ENCODE peak calls at places on chromosomes 13 and 19, in five cellular contexts. One of them, this sample, is unnamed.

GRCh38 chr13:25980255-25980654 is 71.6 kb downstream of the SHISA2 start:
- DNase-seq in A549: peak
- DNase-seq in right lobe of liver: no peak
- DNase-seq in tibial nerve: no peak
- DNase-seq in GM12892: no peak
- DNase-seq in this sample: no peak

GRCh38 chr19:18232540-18233223 is 6.4 kb upstream of the PDE4C start:
- DNase-seq in A549: peak
- DNase-seq in tibial nerve: no peak
- DNase-seq in right lobe of liver: no peak
- DNase-seq in GM12892: no peak
- DNase-seq in this sample: no peak

GRCh38 chr19:53394522-53394973 is 401 bp upstream of the ZNF765 start:
- DNase-seq in tibial nerve: no peak
- DNase-seq in GM12892: no peak
- DNase-seq in A549: no peak
- DNase-seq in right lobe of liver: peak
- DNase-seq in this sample: no peak

GRCh38 chr13:77168232-77168631 is 141.3 kb upstream of the FBXL3 start:
- DNase-seq in GM12892: no peak
- DNase-seq in tibial nerve: no peak
- DNase-seq in right lobe of liver: no peak
- DNase-seq in A549: no peak
- DNase-seq in this sample: no peak

GRCh38 chr13:110266983-110267382 is 40.0 kb downstream of the COL4A1 start:
- DNase-seq in right lobe of liver: no peak
- DNase-seq in A549: no peak
- DNase-seq in tibial nerve: no peak
- DNase-seq in GM12892: no peak
- DNase-seq in this sample: no peak

GRCh38 chr19:2984196-2984490 is 6.8 kb downstream of the TLE6 start:
- DNase-seq in GM12892: no peak
- DNase-seq in right lobe of liver: no peak
- DNase-seq in A549: no peak
- DNase-seq in tibial nerve: no peak
- DNase-seq in this sample: no peak

GRCh38 chr19:37511186-37511585 is 4.4 kb downstream of the ZNF793 start:
- DNase-seq in GM12892: no peak
- DNase-seq in right lobe of liver: no peak
- DNase-seq in A549: no peak
- DNase-seq in tibial nerve: no peak
- DNase-seq in this sample: no peak

GRCh38 chr19:45801603-45802175 is 9.0 kb upstream of the DMWD start:
- DNase-seq in GM12892: no peak
- DNase-seq in right lobe of liver: no peak
- DNase-seq in tibial nerve: no peak
- DNase-seq in A549: no peak
- DNase-seq in this sample: no peak

GRCh38 chr19:6632002-6632621 is 37.8 kb downstream of the TNFSF14 start:
- DNase-seq in GM12892: no peak
- DNase-seq in right lobe of liver: no peak
- DNase-seq in tibial nerve: peak
- DNase-seq in A549: peak
- DNase-seq in this sample: peak

GRCh38 chr13:107842562-107843180 is 372.7 kb downstream of the LIG4 start:
- DNase-seq in tibial nerve: no peak
- DNase-seq in GM12892: no peak
- DNase-seq in right lobe of liver: no peak
- DNase-seq in A549: no peak
- DNase-seq in this sample: no peak

GRCh38 chr13:91046715-91047327 is 300.7 kb upstream of the MIR17HG start:
- DNase-seq in GM12892: no peak
- DNase-seq in right lobe of liver: no peak
- DNase-seq in tibial nerve: no peak
- DNase-seq in A549: peak
- DNase-seq in this sample: no peak

GRCh38 chr13:30792257-30793000 is 57.1 kb downstream of the ALOX5AP start:
- DNase-seq in right lobe of liver: peak
- DNase-seq in A549: peak
- DNase-seq in GM12892: no peak
- DNase-seq in tibial nerve: peak
- DNase-seq in this sample: no peak

DNA sequence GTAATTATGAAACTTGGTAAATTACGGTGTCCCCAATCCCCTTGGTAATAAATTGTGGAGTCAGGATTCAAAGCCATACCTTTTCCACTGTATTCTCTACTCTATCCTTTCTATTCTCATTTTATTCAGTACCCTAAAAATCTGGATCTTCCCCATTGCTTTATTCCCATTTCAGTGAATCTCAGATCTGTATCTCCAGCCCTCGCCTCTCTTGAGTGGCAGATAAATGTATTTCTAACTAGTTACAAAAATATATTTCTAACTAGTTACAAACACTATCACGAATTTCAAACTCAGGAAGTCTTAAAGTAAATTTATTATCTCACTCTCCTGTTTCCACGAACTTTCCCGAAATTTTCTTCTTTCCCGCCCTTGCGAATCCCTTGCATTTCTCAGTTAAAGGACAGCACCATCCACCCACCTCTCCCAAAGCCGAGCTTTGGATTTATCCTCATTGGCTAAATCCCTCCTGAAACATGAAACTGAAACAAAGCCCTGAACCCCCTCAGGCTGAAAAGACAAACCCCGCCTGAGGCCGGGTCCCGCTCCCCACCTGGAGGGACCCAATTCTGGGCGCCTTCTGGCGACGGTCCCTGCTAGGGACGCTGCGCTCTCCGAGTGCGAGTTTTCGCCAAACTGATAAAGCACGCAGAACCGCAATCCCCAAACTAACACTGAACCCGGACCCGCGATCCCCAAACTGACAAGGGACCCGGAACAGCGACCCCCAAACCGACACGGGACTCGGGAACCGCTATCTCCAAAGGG is 164.3 kb upstream of the PABPC3 start:
- DNase-seq in A549: no peak
- DNase-seq in GM12892: no peak
- DNase-seq in right lobe of liver: no peak
- DNase-seq in tibial nerve: no peak
- DNase-seq in this sample: no peak
- TF ChIP-seq POLR2A in A549: no peak
- TF ChIP-seq POLR2A in GM12892: no peak
- TF ChIP-seq POLR2A in right lobe of liver: no peak
- TF ChIP-seq POLR2A in tibial nerve: no peak
- TF ChIP-seq POLR2A in this sample: no peak

GRCh38 chr19:40465025-40465780 is at the start of gene BLVRB:
- DNase-seq in tibial nerve: peak
- DNase-seq in right lobe of liver: no peak
- DNase-seq in GM12892: no peak
- DNase-seq in A549: peak
- DNase-seq in this sample: no peak

GRCh38 chr19:40465781-40466218 is 255 bp upstream of the BLVRB start:
- DNase-seq in GM12892: peak
- DNase-seq in right lobe of liver: peak
- DNase-seq in tibial nerve: peak
- DNase-seq in A549: peak
- DNase-seq in this sample: peak

GRCh38 chr19:40466219-40467006 is at the start of gene SPTBN4:
- DNase-seq in right lobe of liver: no peak
- DNase-seq in GM12892: no peak
- DNase-seq in A549: no peak
- DNase-seq in tibial nerve: peak
- DNase-seq in this sample: no peak

GRCh38 chr19:40461669-40462221 is 3.8 kb downstream of the BLVRB start:
- DNase-seq in GM12892: no peak
- DNase-seq in tibial nerve: no peak
- DNase-seq in right lobe of liver: peak
- DNase-seq in A549: peak
- DNase-seq in this sample: no peak

DNA sequence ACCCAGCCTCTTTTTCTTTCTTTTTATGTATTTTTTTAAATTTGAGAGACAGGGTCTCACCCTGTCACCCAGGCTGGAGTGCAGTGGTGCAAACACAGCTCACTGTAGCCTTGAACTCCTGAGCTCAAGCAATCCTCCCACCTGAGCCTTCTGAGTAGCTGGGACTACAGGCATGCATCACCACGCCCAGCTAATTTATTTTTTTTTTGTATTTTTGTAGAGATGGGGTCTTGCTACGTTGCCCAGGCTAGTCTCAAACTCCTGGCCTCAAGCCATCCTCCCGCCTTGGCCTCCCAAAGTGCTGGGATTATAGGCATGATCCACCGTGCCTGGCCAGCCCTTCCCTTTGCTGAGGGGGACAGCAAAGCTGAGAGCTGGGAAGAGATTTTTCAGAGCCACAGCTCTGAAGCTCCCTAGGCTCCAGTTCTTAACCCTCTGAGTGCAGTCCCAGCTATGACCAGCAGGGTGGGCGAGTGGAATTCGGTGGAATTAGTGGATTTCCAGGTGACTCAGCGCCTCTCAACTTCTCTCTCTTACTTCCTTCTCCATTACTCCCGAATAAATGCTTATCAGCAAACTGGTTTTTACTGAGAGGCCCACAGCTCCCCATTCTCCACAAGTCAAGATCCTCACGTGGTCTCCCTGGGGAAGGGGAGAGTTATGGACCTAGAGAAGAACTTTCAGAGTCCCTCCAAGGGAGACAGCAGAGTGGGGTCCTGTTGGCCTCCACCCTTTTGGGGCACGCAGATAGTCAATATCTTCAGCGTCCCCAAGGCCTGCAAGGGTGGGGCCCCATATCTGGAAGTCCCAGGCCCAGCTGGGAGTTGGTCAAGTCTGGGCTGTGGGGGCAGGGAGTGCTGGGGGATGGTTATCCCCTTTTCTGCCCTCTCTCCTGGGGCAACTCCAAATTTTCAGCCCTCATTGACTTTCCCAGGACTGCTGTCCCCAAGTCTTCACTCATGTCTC is 1.2 kb downstream of the BLVRB start:
- DNase-seq in right lobe of liver: peak
- DNase-seq in GM12892: no peak
- DNase-seq in A549: peak
- DNase-seq in tibial nerve: peak
- DNase-seq in this sample: peak
- TF ChIP-seq POLR2A in right lobe of liver: no peak
- TF ChIP-seq POLR2A in GM12892: no peak
- TF ChIP-seq POLR2A in A549: no peak
- TF ChIP-seq POLR2A in tibial nerve: no peak
- TF ChIP-seq POLR2A in this sample: peak

GRCh38 chr19:16328824-16329482 is 4.3 kb downstream of the KLF2 start:
- DNase-seq in A549: peak
- DNase-seq in GM12892: no peak
- DNase-seq in right lobe of liver: no peak
- DNase-seq in tibial nerve: no peak
- DNase-seq in this sample: no peak
- TF ChIP-seq POLR2A in A549: no peak
- TF ChIP-seq POLR2A in GM12892: peak
- TF ChIP-seq POLR2A in right lobe of liver: no peak
- TF ChIP-seq POLR2A in tibial nerve: no peak
- TF ChIP-seq POLR2A in this sample: no peak

GRCh38 chr13:44919103-44919804 is 70.0 kb downstream of the NUFIP1 start:
- DNase-seq in tibial nerve: no peak
- DNase-seq in right lobe of liver: no peak
- DNase-seq in GM12892: no peak
- DNase-seq in A549: no peak
- DNase-seq in this sample: no peak

GRCh38 chr13:44920013-44920412 is 69.3 kb downstream of the NUFIP1 start:
- DNase-seq in GM12892: no peak
- DNase-seq in A549: no peak
- DNase-seq in right lobe of liver: no peak
- DNase-seq in tibial nerve: no peak
- DNase-seq in this sample: no peak

GRCh38 chr13:44917589-44918322 is 71.5 kb downstream of the NUFIP1 start:
- DNase-seq in A549: peak
- DNase-seq in GM12892: peak
- DNase-seq in right lobe of liver: peak
- DNase-seq in tibial nerve: peak
- DNase-seq in this sample: peak

GRCh38 chr13:44915962-44916361 is 73.3 kb downstream of the NUFIP1 start:
- DNase-seq in A549: no peak
- DNase-seq in right lobe of liver: no peak
- DNase-seq in GM12892: no peak
- DNase-seq in tibial nerve: no peak
- DNase-seq in this sample: no peak

GRCh38 chr13:44918323-44919102 is 70.8 kb downstream of the NUFIP1 start:
- DNase-seq in GM12892: peak
- DNase-seq in tibial nerve: peak
- DNase-seq in right lobe of liver: peak
- DNase-seq in A549: no peak
- DNase-seq in this sample: peak
- TF ChIP-seq POLR2A in GM12892: peak
- TF ChIP-seq POLR2A in tibial nerve: no peak
- TF ChIP-seq POLR2A in right lobe of liver: peak
- TF ChIP-seq POLR2A in A549: peak
- TF ChIP-seq POLR2A in this sample: peak